ENCODE peak calls at places on chromosomes 12 and 14, in eight cellular contexts. K is AG08396; I is activated CD4-positive, alpha-beta T cell treated with anti-CD3 and anti-CD28 coated beads, Interleukin-2, amount 10 ng/mL, durations not matched to agents 7 days and 5 days; R is type B pancreatic cell; F is hypothalamus; E is T-helper 17 cell; O is HepG2; L is G401. H is an unnamed sample.

GRCh38 chr12:4609071-4609470 is 39.8 kb downstream of the AKAP3 start:
- DNase-seq in K (no peak), I (no peak), R (no peak), F (no peak), E (no peak), O (no peak), L (no peak), H (no peak)

GRCh38 chr12:128810182-128811127 is 13.3 kb downstream of the SLC15A4 start:
- DNase-seq in K (no peak), I (no peak), R (no peak), F (no peak), E (no peak), O (no peak), L (peak), H (no peak)

GRCh38 chr12:15858348-15858747 is 23.8 kb upstream of the STRAP start:
- DNase-seq in K (no peak), I (no peak), R (no peak), F (no peak), E (no peak), O (no peak), L (no peak), H (no peak)

GRCh38 chr12:87953257-87953860 is 75.8 kb downstream of the C12orf50 start:
- DNase-seq in K (peak), I (no peak), R (no peak), F (no peak), E (no peak), O (peak), L (peak), H (peak)

GRCh38 chr12:31773867-31774266 is 45.0 kb upstream of the AMN1 start:
- DNase-seq in K (no peak), I (no peak), R (no peak), F (no peak), E (no peak), O (peak), L (no peak), H (no peak)

GRCh38 chr12:112107728-112108447 is 695 bp downstream of the NAA25 start:
- DNase-seq in K (no peak), I (peak), R (no peak), F (no peak), E (no peak), O (no peak), L (no peak), H (no peak)

GRCh38 chr14:72389200-72389599 is 457.0 kb downstream of the RGS6 start:
- DNase-seq in K (no peak), I (no peak), R (no peak), F (no peak), E (no peak), O (no peak), L (no peak), H (no peak)

GRCh38 chr12:89544027-89544426 is 18.2 kb upstream of the POC1B start:
- DNase-seq in K (no peak), I (no peak), R (no peak), F (no peak), E (no peak), O (no peak), L (no peak), H (no peak)

GRCh38 chr12:123571343-123571813 is 13.0 kb upstream of the TMED2 start:
- DNase-seq in K (peak), I (no peak), R (no peak), F (no peak), E (no peak), O (peak), L (peak), H (peak)

GRCh38 chr12:62426095-62426488 is 40.5 kb upstream of the MON2 start:
- DNase-seq in K (no peak), I (no peak), R (no peak), F (no peak), E (no peak), O (no peak), L (no peak), H (no peak)

GRCh38 chr12:92769124-92769901 is 66.5 kb downstream of the PLEKHG7 start:
- DNase-seq in K (no peak), I (no peak), R (no peak), F (no peak), E (no peak), O (no peak), L (no peak), H (no peak)

GRCh38 chr12:117718559-117718958 is 250.2 kb downstream of the KSR2 start:
- DNase-seq in K (no peak), I (no peak), R (no peak), F (no peak), E (no peak), O (no peak), L (no peak), H (no peak)

H was measured in NCI-H460.